ENCODE peak calls at places on chromosomes 7 and 10, in ten cellular contexts. P is colonic mucosa; B is endothelial cell; R is activated naive CD4-positive, alpha-beta T cell treated with anti-CD3 and anti-CD28 coated beads, Interleukin-2, amount 10 ng/mL, durations not matched to agents 7 days and 5 days; S is activated CD8-positive, alpha-beta memory T cell treated with anti-CD3 and anti-CD28 coated beads for 24 hours; L is AG08396; W is stimulated activated naive CD8-positive, alpha-beta T cell treated with anti-CD3 and anti-CD28 coated beads, Interleukin-15, amount 100 ng/mL, for 72 hours; K is SJSA1; I is NCI-H1694 treated with DMSO at 0.1 percent for 48 hours; E is GM04504. T is an unnamed sample.
A peak's percentile ranks its signal among the peaks of the same experiment; 100 is the strongest.

GRCh38 chr10:71982269-71983178 is 18.3 kb downstream of the CHST3 start:
- DNase-seq in P (no peak), B (no peak), R (no peak), S (no peak), L (no peak), W (no peak), K (no peak), I (no peak), E (no peak), T (no peak)

GRCh38 chr10:103659674-103660363 is 166.3 kb downstream of the NEURL1 start:
- DNase-seq in P (peak; percentile 65), B (no peak), R (peak; percentile 82), S (no peak), L (peak; percentile 95), W (peak; percentile 65), K (peak; percentile 84), I (peak; percentile 42), E (peak; percentile 89), T (no peak)

GRCh38 chr7:1229956-1230355 is 2.7 kb upstream of the UNCX start:
- DNase-seq in P (no peak), B (no peak), R (no peak), S (no peak), L (no peak), W (no peak), K (no peak), I (no peak), E (no peak), T (no peak)

GRCh38 chr7:44750424-44750823 is 1.8 kb downstream of the ZMIZ2 start:
- DNase-seq in P (no peak), B (no peak), R (no peak), S (no peak), L (no peak), W (no peak), K (no peak), I (no peak), E (no peak), T (no peak)

GRCh38 chr10:101938316-101939272 is 95.0 kb upstream of the KCNIP2 start:
- DNase-seq in P (no peak), B (no peak), R (no peak), S (no peak), L (peak; percentile 46), W (no peak), K (peak; percentile 71), I (no peak), E (peak; percentile 40), T (no peak)

GRCh38 chr10:72466018-72466417 is 111.3 kb upstream of the DNAJB12 start:
- DNase-seq in P (no peak), B (no peak), R (no peak), S (no peak), L (no peak), W (no peak), K (no peak), I (no peak), E (no peak), T (no peak)

GRCh38 chr10:69944761-69945160 is 107.9 kb upstream of the MACROH2A2 start:
- DNase-seq in P (no peak), B (no peak), R (no peak), S (no peak), L (no peak), W (no peak), K (no peak), I (no peak), E (no peak), T (no peak)

GRCh38 chr10:122060250-122060649 is 71.3 kb downstream of the TACC2 start:
- DNase-seq in P (peak; percentile 45), B (no peak), R (no peak), S (no peak), L (no peak), W (no peak), K (no peak), I (no peak), E (no peak), T (no peak)

GRCh38 chr7:48249162-48249561 is 77.9 kb downstream of the ABCA13 start:
- DNase-seq in P (no peak), B (no peak), R (no peak), S (no peak), L (no peak), W (no peak), K (no peak), I (no peak), E (no peak), T (no peak)